ENCODE peak calls at places on chromosomes 13 and 19, in seven cellular contexts. Q is fibroblast of gingiva; D is caudate nucleus; C is neuronal stem cell; P is fibroblast of pulmonary artery; Z is effector memory CD8-positive, alpha-beta T cell; O is RCC 7860. F is an unnamed sample.

GRCh38 chr13:30034448-30034795 is 184.0 kb upstream of the UBL3 start:
- DNase-seq in Q (peak; percentile 74), D (no peak), P (peak; percentile 7), Z (no peak), O (no peak), C (no peak), F (no peak)

GRCh38 chr13:101401196-101401595 is 15.1 kb downstream of the NALCN start:
- DNase-seq in D (no peak), Q (no peak), O (no peak), P (no peak), C (no peak), Z (no peak), F (no peak)

GRCh38 chr13:25371608-25372274 is at the start of gene ATP8A2:
- DNase-seq in P (no peak), Q (no peak), Z (no peak), D (no peak), C (peak; percentile 33), O (no peak), F (no peak)

GRCh38 chr13:90552702-90553101 is 794.8 kb upstream of the MIR17HG start:
- DNase-seq in D (no peak), Q (no peak), O (no peak), Z (no peak), P (no peak), C (no peak), F (no peak)

GRCh38 chr19:18939922-18940775 is 868 bp downstream of the HOMER3 start:
- DNase-seq in D (no peak), Q (peak; percentile 69), O (peak; percentile 12), P (peak; percentile 33), Z (no peak), C (peak; percentile 80), F (peak; percentile 35)

GRCh38 chr13:42875448-42876269 is 94.3 kb downstream of the FAM216B start:
- DNase-seq in O (no peak), Q (no peak), P (peak; percentile 83), D (no peak), Z (no peak), C (peak; percentile 30), F (peak; percentile 31)

GRCh38 chr13:30234763-30235162 is 72.6 kb downstream of the KATNAL1 start:
- DNase-seq in D (no peak), P (peak; percentile 46), Q (no peak), C (no peak), Z (no peak), O (no peak), F (peak; percentile 75)

GRCh38 chr13:31199849-31200635 is at the start of gene B3GLCT:
- DNase-seq in O (peak; percentile 63), Q (peak; percentile 70), D (peak; percentile 70), Z (peak; percentile 83), C (peak; percentile 86), P (peak; percentile 80), F (peak; percentile 75)

GRCh38 chr13:75798353-75799245 is 162.5 kb downstream of the LMO7 start:
- DNase-seq in O (peak; percentile 41), C (no peak), Q (no peak), D (no peak), Z (no peak), P (peak; percentile 47), F (peak; percentile 38)

GRCh38 chr19:51926426-51926783 is 867 bp upstream of the ZNF613 start:
- DNase-seq in Q (no peak), Z (no peak), O (no peak), D (no peak), P (no peak), C (no peak), F (no peak)

GRCh38 chr19:56538761-56539263 is at the start of gene ZFP28:
- DNase-seq in Q (no peak), Z (no peak), D (peak; percentile 89), C (no peak), P (no peak), O (no peak), F (no peak)

GRCh38 chr19:15449620-15450527 is at the start of gene WIZ:
- DNase-seq in O (peak; percentile 25), D (peak; percentile 59), Q (peak; percentile 70), Z (peak; percentile 83), P (peak; percentile 68), C (peak; percentile 62), F (peak; percentile 56)

GRCh38 chr13:41601718-41602445 is 144.5 kb downstream of the RGCC start:
- DNase-seq in Z (no peak), C (no peak), Q (peak; percentile 96), P (no peak), O (no peak), D (no peak), F (no peak)

GRCh38 chr13:59103004-59103768 is 1060.5 kb downstream of the DIAPH3 start:
- DNase-seq in D (no peak), P (peak; percentile 89), Q (peak; percentile 89), Z (no peak), O (no peak), C (no peak), F (no peak)

GRCh38 chr19:3520166-3521103 is 14.3 kb downstream of the FZR1 start:
- DNase-seq in P (no peak), C (no peak), Q (no peak), D (no peak), Z (no peak), O (no peak), F (no peak)

GRCh38 chr19:15299568-15300409 is 32.5 kb downstream of the BRD4 start:
- DNase-seq in C (no peak), O (no peak), Q (peak; percentile 79), P (peak; percentile 72), D (no peak), Z (no peak), F (no peak)

GRCh38 chr19:18507727-18508440 is 14.0 kb downstream of the ELL start:
- DNase-seq in O (no peak), C (no peak), Q (no peak), Z (no peak), D (peak; percentile 82), P (no peak), F (peak; percentile 31)

GRCh38 chr19:33217881-33218280 is 7.8 kb downstream of the SLC7A10 start:
- DNase-seq in D (peak; percentile 38), Q (no peak), P (no peak), Z (no peak), C (no peak), O (no peak), F (no peak)

GRCh38 chr13:82477436-82477835 is 1404.8 kb downstream of the SLITRK1 start:
- DNase-seq in Z (no peak), D (no peak), O (no peak), Q (no peak), P (no peak), C (no peak), F (no peak)

GRCh38 chr19:19956431-19957075 is 55.8 kb downstream of the ZNF93 start:
- DNase-seq in D (peak; percentile 68), Q (no peak), C (peak; percentile 56), P (no peak), Z (no peak), O (no peak), F (no peak)

GRCh38 chr13:74820809-74821208 is 661.2 kb downstream of the TBC1D4 start:
- DNase-seq in P (no peak), O (no peak), Q (no peak), C (no peak), D (no peak), Z (no peak), F (no peak)

GRCh38 chr13:52344108-52344507 is 61.9 kb downstream of the THSD1 start:
- DNase-seq in O (no peak), D (no peak), Q (peak; percentile 50), Z (no peak), C (no peak), P (peak; percentile 11), F (no peak)

GRCh38 chr13:36432106-36432544 is at the start of gene CCNA1:
- DNase-seq in O (peak; percentile 8), Z (no peak), P (peak; percentile 44), D (peak; percentile 56), Q (no peak), C (peak; percentile 73), F (no peak)

GRCh38 chr19:4896372-4896771 is 6.3 kb downstream of the ARRDC5 start:
- DNase-seq in P (peak; percentile 42), O (peak; percentile 44), D (no peak), Z (no peak), Q (no peak), C (no peak), F (no peak)

GRCh38 chr19:40129425-40129824 is 38.7 kb upstream of the ZNF780A start:
- DNase-seq in D (no peak), O (no peak), P (no peak), C (no peak), Q (no peak), Z (no peak), F (no peak)

GRCh38 chr19:2854849-2855248 is 12.3 kb upstream of the ZNF556 start:
- DNase-seq in Z (no peak), Q (no peak), P (no peak), O (no peak), D (no peak), C (no peak), F (no peak)

GRCh38 chr19:17129377-17129776 is 53.8 kb downstream of the MYO9B start:
- DNase-seq in P (no peak), O (no peak), Q (no peak), D (no peak), C (no peak), Z (no peak), F (no peak)

GRCh38 chr13:33575378-33575777 is 242.6 kb upstream of the RFC3 start:
- DNase-seq in C (no peak), Z (no peak), P (no peak), O (no peak), D (no peak), Q (no peak), F (no peak)

GRCh38 chr13:113148407-113148806 is 10.0 kb upstream of the PROZ start:
- DNase-seq in Z (no peak), Q (no peak), P (no peak), O (no peak), D (no peak), C (no peak), F (no peak)

GRCh38 chr19:50300814-50301606 is 28.2 kb downstream of the KCNC3 start:
- DNase-seq in D (no peak), C (no peak), Z (no peak), P (peak; percentile 80), O (peak; percentile 23), Q (peak; percentile 50), F (peak; percentile 91)

GRCh38 chr19:48819366-48819816 is 8.6 kb upstream of the BCAT2 start:
- DNase-seq in D (peak; percentile 44), P (peak; percentile 95), O (no peak), C (no peak), Z (no peak), Q (peak; percentile 99), F (peak; percentile 48)

GRCh38 chr19:16014923-16015804 is 61.1 kb upstream of the TPM4 start:
- DNase-seq in O (no peak), Z (no peak), C (no peak), D (no peak), P (no peak), Q (no peak), F (no peak)

GRCh38 chr19:1849132-1849474 is 820 bp upstream of the REXO1 start:
- DNase-seq in P (no peak), Q (no peak), O (no peak), D (no peak), Z (no peak), C (no peak), F (no peak)